ENCODE peak calls at places on chromosomes 16 and 17, in six cellular contexts. U is GM12878, T is A549, K is K562, C is endothelial cell of umbilical vein, H is HepG2. J is an unnamed sample.

GRCh38 chr17:32723310-32723955 is 153.5 kb downstream of the MYO1D start:
- DNase-seq in H (no peak), U (no peak), T (no peak), C (no peak), K (no peak), J (no peak)

GRCh38 chr16:77335652-77336234 is 99.1 kb downstream of the ADAMTS18 start:
- DNase-seq in T (no peak), K (no peak), U (no peak), H (no peak), C (no peak), J (no peak)

GRCh38 chr17:48625502-48626201 is 506 bp downstream of the HOXB9 start:
- DNase-seq in H (no peak), K (peak; percentile 72), U (no peak), T (peak; percentile 66), C (peak; percentile 35), J (peak; percentile 53)

GRCh38 chr17:28405632-28406477 is at the start of gene SLC46A1:
- DNase-seq in T (peak; percentile 61), C (peak; percentile 24), H (peak; percentile 28), U (no peak), K (peak; percentile 92), J (no peak)

GRCh38 chr17:6420173-6420641 is 14.7 kb downstream of the AIPL1 start:
- DNase-seq in H (no peak), C (no peak), T (peak; percentile 44), U (no peak), K (peak; percentile 10), J (peak; percentile 39)

GRCh38 chr16:287298-287811 is 4.4 kb downstream of the PDIA2 start:
- DNase-seq in H (no peak), K (no peak), T (peak; percentile 42), C (no peak), U (no peak), J (no peak)

GRCh38 chr16:3825940-3826339 is 54.6 kb downstream of the CREBBP start:
- DNase-seq in T (no peak), U (no peak), K (no peak), H (no peak), C (no peak), J (no peak)

GRCh38 chr17:9434502-9435113 is 141.0 kb downstream of the STX8 start:
- DNase-seq in U (no peak), H (no peak), T (no peak), C (no peak), K (no peak), J (no peak)

GRCh38 chr17:40598928-40599627 is 33.8 kb upstream of the CCR7 start:
- DNase-seq in C (no peak), K (no peak), H (no peak), U (peak; percentile 97), T (no peak), J (peak; percentile 27)

GRCh38 chr17:45261577-45262515 is at the start of gene SPATA32:
- DNase-seq in C (peak; percentile 43), T (no peak), U (no peak), H (no peak), K (no peak), J (no peak)

GRCh38 chr16:77919761-77920415 is 102.5 kb upstream of the CLEC3A start:
- DNase-seq in T (no peak), H (no peak), U (no peak), C (no peak), K (no peak), J (no peak)

GRCh38 chr17:64641499-64641898 is 20.6 kb downstream of the SMURF2 start:
- DNase-seq in T (peak; percentile 53), C (peak; percentile 80), H (no peak), K (peak; percentile 40), U (no peak), J (peak; percentile 28)

GRCh38 chr17:29062215-29062614 is 19.3 kb downstream of the PIPOX start:
- DNase-seq in C (no peak), H (no peak), U (no peak), K (no peak), T (no peak), J (no peak)

GRCh38 chr17:17812211-17813054 is 24.4 kb downstream of the SREBF1 start:
- DNase-seq in T (peak; percentile 89), U (no peak), K (peak; percentile 71), C (peak; percentile 68), H (peak; percentile 52), J (peak; percentile 71)

GRCh38 chr17:61555127-61555531 is 35.9 kb downstream of the NACA2 start:
- DNase-seq in K (no peak), C (no peak), U (no peak), T (no peak), H (no peak), J (no peak)

GRCh38 chr17:4607261-4607731 is 23.0 kb downstream of the SMTNL2 start:
- DNase-seq in C (no peak), T (no peak), H (no peak), K (no peak), U (no peak), J (no peak)

GRCh38 chr17:41687828-41688640 is 651 bp upstream of the EIF1 start:
- DNase-seq in K (no peak), H (peak; percentile 74), C (no peak), U (no peak), T (peak; percentile 75), J (peak; percentile 75)

GRCh38 chr16:84985079-84986065 is 26.0 kb downstream of the ZDHHC7 start:
- DNase-seq in K (peak; percentile 41), C (no peak), H (no peak), U (no peak), T (peak; percentile 33), J (no peak)
- TF ChIP-seq MYC in K (no peak), C (no peak), H (no peak), U (no peak), T (no peak), J (no peak)

GRCh38 chr16:27642753-27643152 is 92.8 kb downstream of the KATNIP start:
- DNase-seq in H (peak; percentile 35), T (peak; percentile 44), U (no peak), K (peak; percentile 43), C (no peak), J (peak; percentile 45)
- TF ChIP-seq CTCF in H (peak; percentile 61), T (no peak), U (peak; percentile 20), K (peak; percentile 55), C (peak; percentile 26), J (peak; percentile 16)

GRCh38 chr17:1484586-1485310 is 7.7 kb downstream of the MYO1C start:
- DNase-seq in K (peak; percentile 71), C (peak; percentile 23), T (peak; percentile 75), H (peak; percentile 24), U (peak; percentile 43), J (peak; percentile 65)
- TF ChIP-seq MYC in K (no peak), C (no peak), T (peak; percentile 47), H (no peak), U (no peak), J (no peak)

GRCh38 chr17:74785981-74786360 is 9.8 kb upstream of the NAT9 start:
- DNase-seq in T (no peak), K (no peak), H (no peak), C (no peak), U (no peak), J (no peak)

GRCh38 chr17:74786411-74787097 is 10.4 kb upstream of the NAT9 start:
- DNase-seq in T (no peak), K (no peak), C (no peak), H (no peak), U (no peak), J (no peak)

GRCh38 chr17:74780443-74781238 is 4.5 kb upstream of the NAT9 start:
- DNase-seq in U (no peak), T (peak; percentile 76), C (no peak), H (peak; percentile 88), K (peak; percentile 52), J (peak; percentile 69)

GRCh38 chr17:74782571-74782970 is 6.4 kb upstream of the NAT9 start:
- DNase-seq in C (no peak), K (no peak), U (no peak), T (no peak), H (no peak), J (no peak)

DNA sequence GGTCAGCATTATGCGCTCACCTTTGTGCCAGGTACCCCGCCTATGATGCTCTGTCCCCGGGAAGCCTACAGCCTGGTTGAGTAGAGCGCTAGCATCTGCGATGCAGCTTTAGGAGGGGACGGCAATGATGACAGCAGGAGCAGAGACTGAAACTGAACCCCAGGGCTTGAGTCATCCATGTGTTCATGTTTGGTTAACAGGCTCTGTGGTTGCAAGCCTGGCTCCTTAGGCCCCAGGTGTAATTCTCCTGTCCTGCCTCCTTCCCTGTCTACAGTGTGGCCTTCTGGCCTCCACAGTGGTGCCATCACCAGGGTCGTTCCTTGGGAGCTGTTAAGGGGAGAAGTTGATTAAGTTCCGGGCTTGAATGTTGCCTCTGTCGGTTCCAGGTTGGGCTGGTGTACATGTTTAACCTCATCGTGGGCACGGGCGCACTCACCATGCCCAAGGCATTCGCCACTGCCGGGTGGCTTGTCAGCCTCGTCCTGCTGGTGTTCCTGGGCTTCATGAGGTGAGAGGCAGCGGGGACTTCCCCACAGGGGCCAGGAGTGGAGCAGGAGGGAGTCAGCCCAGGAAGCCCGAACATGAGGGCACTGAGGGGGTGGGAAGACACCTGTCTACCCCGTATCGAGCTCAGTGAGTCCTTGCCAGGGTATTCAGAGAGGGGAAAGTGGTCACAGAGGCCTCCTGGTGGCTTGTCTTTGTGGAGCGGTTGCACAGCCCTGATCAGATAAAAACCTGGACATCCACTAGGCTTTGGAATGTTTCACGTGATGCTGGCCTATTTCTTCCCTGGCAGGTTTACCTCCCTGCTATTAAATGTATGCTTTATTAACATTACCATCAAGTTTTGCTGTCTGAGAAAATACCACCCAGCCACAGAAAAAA is 9.2 kb upstream of the NAT9 start:
- DNase-seq in H (no peak), C (no peak), K (no peak), T (no peak), U (no peak), J (no peak)
- TF ChIP-seq CTCF in H (peak; percentile 50), C (no peak), K (peak; percentile 30), T (no peak), U (no peak), J (peak; percentile 2)

DNA sequence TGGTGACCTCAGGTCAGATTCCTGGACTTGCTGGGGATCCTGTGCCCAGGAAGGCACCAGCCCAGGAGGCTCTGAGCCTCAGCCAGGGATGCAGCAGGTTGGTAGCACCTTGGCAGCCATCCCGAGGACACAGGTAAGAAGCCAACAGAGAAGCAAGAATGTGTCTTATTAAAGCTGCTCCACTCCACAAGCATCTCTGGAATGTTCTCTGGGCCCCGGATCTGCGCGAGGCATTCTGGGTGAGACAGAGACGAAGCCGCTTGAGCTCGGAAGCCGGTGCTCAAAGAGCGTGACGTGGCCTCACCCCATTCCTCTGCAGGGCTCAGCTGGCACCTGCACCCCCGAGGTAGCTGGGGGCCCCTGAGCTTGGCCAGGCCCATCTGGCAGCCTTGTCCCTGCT is 3.0 kb upstream of the TEX19 start:
- DNase-seq in K (no peak), H (no peak), C (no peak), T (no peak), U (no peak), J (no peak)
- TF ChIP-seq MYC in K (no peak), H (peak; percentile 41), C (no peak), T (no peak), U (no peak), J (no peak)

DNA sequence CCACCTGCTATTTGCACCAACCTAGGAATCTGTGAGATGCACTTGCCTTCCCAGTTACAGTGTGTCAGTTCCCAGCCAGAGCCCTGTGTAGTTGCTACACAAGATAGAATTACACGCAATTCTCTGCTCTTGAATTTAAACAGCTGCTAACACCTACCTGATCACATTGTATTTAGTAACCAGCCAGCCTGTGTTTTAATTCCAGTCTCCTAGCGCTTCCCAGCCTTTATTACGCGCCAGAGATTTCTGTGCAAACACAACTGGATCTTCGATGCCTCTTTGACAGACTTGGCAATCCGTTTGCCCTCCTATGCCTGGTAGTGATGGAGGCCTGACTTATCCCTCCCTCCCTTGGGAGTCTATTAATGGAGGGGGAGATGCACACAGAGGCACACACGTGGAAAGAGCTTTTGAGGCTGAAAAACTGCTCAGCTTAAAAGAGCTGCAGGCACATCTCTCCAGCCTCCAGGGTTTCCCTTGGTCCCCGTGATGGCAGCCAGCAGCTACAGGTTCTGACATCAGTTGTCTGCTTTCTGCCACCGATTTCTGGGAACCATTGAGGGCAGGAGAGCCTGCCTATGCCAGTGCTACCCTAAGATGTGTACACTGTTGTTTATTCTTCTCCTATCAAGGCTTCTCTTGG is 98.0 kb upstream of the SEC14L1 start:
- DNase-seq in C (no peak), K (no peak), U (no peak), H (no peak), T (no peak), J (no peak)
- TF ChIP-seq CTCF in C (no peak), K (no peak), U (no peak), H (no peak), T (no peak), J (no peak)

J was measured in NB4.